ENCODE peak calls at places on chromosomes 11 and 22, in eight cellular contexts. F, D, M, C, B, K, P and V are unnamed samples.

GRCh38 chr11:88523362-88524028 is 186.0 kb upstream of the CTSC start:
- DNase-seq in C (no peak), F (no peak), D (no peak), K (no peak), M (no peak), B (no peak), P (no peak), V (peak)

GRCh38 chr11:119874660-119875238 is 145.7 kb upstream of the NECTIN1 start:
- DNase-seq in F (no peak), K (no peak), M (no peak), P (no peak), C (no peak), B (no peak), D (no peak), V (no peak)

GRCh38 chr22:41285441-41285819 is 557 bp downstream of the RANGAP1 start:
- DNase-seq in D (peak), B (peak), K (peak), M (peak), P (peak), F (peak), C (peak), V (peak)

GRCh38 chr22:23763579-23764331 is 965 bp downstream of the C22orf15 start:
- DNase-seq in C (no peak), M (peak), K (peak), F (peak), P (no peak), D (peak), B (peak), V (no peak)

GRCh38 chr11:89381094-89381493 is 110.1 kb downstream of the NOX4 start:
- DNase-seq in F (no peak), M (no peak), C (peak), P (peak), K (peak), D (no peak), B (no peak), V (peak)

GRCh38 chr11:76233936-76234703 is 27.8 kb upstream of the WNT11 start:
- DNase-seq in B (peak), C (no peak), D (peak), M (peak), P (peak), K (peak), F (peak), V (no peak)

GRCh38 chr11:836700-837099 is 3.9 kb downstream of the CD151 start:
- DNase-seq in D (no peak), M (no peak), B (no peak), K (no peak), C (no peak), P (no peak), F (no peak), V (no peak)

GRCh38 chr11:57901756-57902155 is 121.9 kb upstream of the OR9Q1 start:
- DNase-seq in P (no peak), M (no peak), F (no peak), K (no peak), B (no peak), D (no peak), C (no peak), V (no peak)

GRCh38 chr11:111541209-111542061 is 915 bp downstream of the LAYN start:
- DNase-seq in M (peak), C (peak), K (peak), P (peak), F (peak), D (no peak), B (no peak), V (peak)

GRCh38 chr22:31846161-31847115 is 92.6 kb downstream of the DEPDC5 start:
- DNase-seq in D (no peak), B (peak), K (no peak), P (no peak), F (peak), C (peak), M (peak), V (no peak)

GRCh38 chr22:44331881-44332714 is 19.3 kb upstream of the SHISAL1 start:
- DNase-seq in B (no peak), P (no peak), D (no peak), K (no peak), M (no peak), C (no peak), F (no peak), V (no peak)

GRCh38 chr11:120818097-120818496 is 205.8 kb upstream of the TBCEL start:
- DNase-seq in P (no peak), C (no peak), M (no peak), F (no peak), B (no peak), K (no peak), D (no peak), V (no peak)

GRCh38 chr11:34266090-34266912 is 91.5 kb downstream of the ABTB2 start:
- DNase-seq in K (no peak), B (no peak), P (peak), C (peak), D (no peak), M (no peak), F (no peak), V (peak)